ENCODE peak calls at places on chromosome 19, in six cellular contexts. M is aorta, B is tibial artery, S is spleen, H is neural progenitor cell, W is body of pancreas. A is an unnamed sample. For H3K9me3 and H3K4me1, the result is how much of the 10 kb centered on the place peaks cover.

GRCh38 chr19:5949792-5950305 is 28.1 kb downstream of the RANBP3 start:
- DNase-seq in B (no peak), H (no peak), M (no peak), W (peak), S (no peak), A (peak)

GRCh38 chr19:1272423-1273262 is 2.7 kb upstream of the FAM174C start:
- DNase-seq in M (no peak), B (no peak), S (no peak), W (no peak), H (no peak), A (no peak)

GRCh38 chr19:29539668-29540067 is 13.9 kb downstream of the VSTM2B start:
- DNase-seq in B (no peak), H (no peak), M (no peak), W (no peak), S (peak), A (no peak)

GRCh38 chr19:45290381-45290931 is 32.2 kb downstream of the CKM start:
- DNase-seq in M (no peak), H (no peak), B (no peak), W (no peak), S (no peak), A (no peak)

GRCh38 chr19:6564393-6564792 is 26.6 kb downstream of the CD70 start:
- DNase-seq in M (no peak), B (no peak), H (peak), W (no peak), S (no peak), A (no peak)

GRCh38 chr19:5166262-5166661 is 174.3 kb downstream of the PTPRS start:
- DNase-seq in W (no peak), M (no peak), H (no peak), B (no peak), S (no peak), A (no peak)

GRCh38 chr19:4970558-4971423 is 1.9 kb downstream of the KDM4B start:
- DNase-seq in W (peak), B (no peak), H (peak), S (peak), M (no peak), A (no peak)

GRCh38 chr19:7868326-7868670 is 5.9 kb downstream of the PRR36 start:
- DNase-seq in B (no peak), W (no peak), S (no peak), M (no peak), H (no peak), A (no peak)

GRCh38 chr19:34577531-34578101 is 96.1 kb downstream of the WTIP start:
- DNase-seq in W (no peak), S (no peak), M (no peak), H (peak), B (no peak), A (no peak)

GRCh38 chr19:31149306-31149975 is 199.8 kb downstream of the TSHZ3 start:
- DNase-seq in S (no peak), M (no peak), W (no peak), H (peak), B (no peak), A (no peak)

GRCh38 chr19:12272980-12273901 is 21.4 kb downstream of the ZNF44 start:
- DNase-seq in S (no peak), M (no peak), W (no peak), B (no peak), H (no peak), A (no peak)
- H3K9me3 ChIP-seq in S (half or more), M (under half), W (half or more), B (under half), H (under half), A (under half)

GRCh38 chr19:11200931-11201330 is 3.6 kb upstream of the KANK2 start:
- DNase-seq in W (no peak), S (no peak), M (no peak), B (no peak), H (no peak), A (no peak)

GRCh38 chr19:11199517-11199916 is 2.2 kb upstream of the KANK2 start:
- DNase-seq in W (no peak), S (no peak), M (no peak), B (no peak), H (no peak), A (no peak)

GRCh38 chr19:11198769-11199469 is 1.6 kb upstream of the KANK2 start:
- DNase-seq in S (no peak), B (peak), H (no peak), M (no peak), W (no peak), A (no peak)

GRCh38 chr19:11201791-11202190 is 4.4 kb upstream of the KANK2 start:
- DNase-seq in H (no peak), W (no peak), M (no peak), B (no peak), S (no peak), A (no peak)

DNA sequence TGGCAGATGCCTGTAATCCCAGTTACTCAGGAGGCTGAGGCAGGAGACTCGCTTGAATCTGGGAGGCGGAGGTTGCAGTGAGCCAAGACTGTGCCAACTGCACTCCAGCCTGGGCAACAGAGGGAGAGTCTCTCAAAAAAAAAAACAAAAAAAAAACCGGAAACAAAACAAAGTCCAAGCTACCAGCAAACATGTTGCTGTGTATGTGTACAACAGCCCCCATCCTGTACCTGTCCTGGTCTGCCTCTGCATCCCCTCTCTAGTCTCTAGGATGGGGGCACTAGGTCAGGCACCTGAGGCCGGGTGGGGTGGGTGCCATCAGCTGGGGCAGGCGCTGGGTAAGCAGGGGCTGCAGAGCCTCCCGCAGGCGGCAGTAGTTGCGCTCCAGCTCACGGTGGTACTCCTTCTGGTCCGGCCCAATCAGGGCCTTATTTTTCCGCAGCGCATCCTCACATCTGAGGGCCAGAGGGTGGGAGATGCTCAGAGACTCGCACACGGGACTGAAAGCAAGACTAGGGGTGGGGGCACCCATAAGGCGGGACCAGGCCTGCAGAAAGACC is 2.8 kb upstream of the KANK2 start:
- DNase-seq in H (no peak), M (no peak), S (no peak), W (no peak), B (no peak), A (no peak)
- H3K4me1 ChIP-seq in H (under half), M (under half), S (under half), W (half or more), B (under half), A (under half)

DNA sequence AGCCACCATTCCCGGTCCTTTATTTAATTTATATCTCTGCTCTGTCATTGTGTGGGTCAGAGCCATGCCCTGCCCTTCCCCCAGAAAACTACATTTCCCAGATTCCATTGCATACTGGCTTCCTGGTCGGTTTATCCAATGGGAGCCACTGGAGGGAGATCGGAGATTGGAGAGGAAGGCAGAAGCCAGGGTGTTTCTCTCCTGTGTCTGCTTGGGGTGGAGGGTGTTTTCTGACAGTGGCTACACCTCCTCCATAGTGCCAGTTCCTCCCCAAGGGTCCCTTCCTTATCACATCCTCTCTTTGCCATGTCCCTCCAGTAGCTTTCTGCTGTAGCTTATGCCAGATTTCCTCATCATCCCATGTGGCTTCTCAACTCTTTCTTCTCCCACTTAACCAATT is 19.0 kb downstream of the OLFM2 start:
- DNase-seq in W (peak), B (no peak), H (peak), M (no peak), S (no peak), A (no peak)
- H3K4me3 ChIP-seq in W (no peak), B (no peak), H (no peak), M (no peak), S (no peak), A (no peak)

GRCh38 chr19:51976852-51977251 is 9.8 kb downstream of the ZNF350 start:
- DNase-seq in W (no peak), M (no peak), B (no peak), H (no peak), S (no peak), A (no peak)
- H3K9me3 ChIP-seq in W (half or more), M (under half), B (half or more), H (under half), S (half or more), A (under half)

GRCh38 chr19:46970815-46971214 is 48.8 kb upstream of the NPAS1 start:
- DNase-seq in S (no peak), M (peak), B (no peak), W (no peak), H (no peak), A (peak)
- H3K4me1 ChIP-seq in S (half or more), M (under half), B (under half), W (under half), H (under half), A (under half)

GRCh38 chr19:51019544-51019925 is at the start of gene KLK10:
- DNase-seq in S (no peak), W (no peak), B (no peak), H (no peak), M (peak), A (peak)

GRCh38 chr19:51020988-51021651 is 1.6 kb upstream of the KLK10 start:
- DNase-seq in B (no peak), W (peak), S (no peak), M (peak), H (peak), A (no peak)

GRCh38 chr19:51016798-51017683 is 2.5 kb downstream of the KLK10 start:
- DNase-seq in M (peak), W (peak), H (peak), B (no peak), S (peak), A (peak)

GRCh38 chr19:51015691-51016267 is 3.7 kb downstream of the KLK10 start:
- DNase-seq in M (no peak), B (no peak), H (no peak), W (no peak), S (no peak), A (no peak)

DNA sequence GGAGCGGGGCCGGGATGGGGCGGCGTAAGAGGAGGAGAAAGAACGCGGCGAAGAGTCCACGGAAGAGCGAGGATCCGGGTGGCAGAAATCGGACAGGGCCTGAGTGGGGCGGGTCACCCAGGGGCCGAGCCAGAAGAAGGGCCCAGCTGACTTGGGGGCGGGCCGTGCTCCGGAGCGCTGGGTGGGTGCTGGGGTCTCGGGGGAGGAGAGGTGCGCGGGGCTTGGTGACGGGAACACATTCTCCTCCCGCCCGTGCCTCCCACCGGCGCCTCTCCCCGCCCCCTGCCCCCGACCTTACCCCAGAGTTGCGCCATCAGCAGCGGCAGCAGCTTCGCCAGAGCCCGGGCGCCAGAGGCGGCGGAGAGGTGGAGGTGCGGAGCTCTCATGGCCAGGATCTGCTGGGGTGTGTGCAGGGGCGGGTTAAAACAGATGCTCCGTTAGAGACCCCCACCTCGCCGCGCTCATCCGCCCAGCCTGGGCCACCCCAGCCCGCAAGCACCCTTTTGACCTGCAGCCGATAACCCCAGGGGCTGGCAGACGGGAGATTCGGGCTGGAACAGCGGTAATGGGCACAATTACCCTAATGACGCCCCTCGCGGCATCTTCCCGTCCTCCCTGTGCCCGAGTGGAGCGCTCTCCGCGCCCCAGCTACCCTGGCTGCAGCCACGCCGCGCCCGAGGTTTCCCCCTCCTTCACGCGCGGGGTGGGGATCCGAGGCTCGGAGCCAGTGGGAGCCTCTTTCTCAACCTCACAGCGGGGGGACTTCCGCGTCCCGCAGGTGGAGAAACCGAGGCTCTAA is 565 bp downstream of the KLK10 start:
- DNase-seq in M (no peak), B (no peak), W (peak), S (no peak), H (no peak), A (peak)
- H3K4me3 ChIP-seq in M (no peak), B (no peak), W (no peak), S (peak), H (peak), A (peak)

GRCh38 chr19:9151367-9151766 is 11.2 kb downstream of the ZNF317 start:
- DNase-seq in W (no peak), M (no peak), H (no peak), B (no peak), S (no peak), A (no peak)
- H3K9me3 ChIP-seq in W (under half), M (under half), H (under half), B (under half), S (under half), A (under half)

GRCh38 chr19:13163609-13164364 is 13.6 kb downstream of the IER2 start:
- DNase-seq in H (peak), W (peak), B (peak), S (peak), M (peak), A (peak)
- H3K4me1 ChIP-seq in H (under half), W (half or more), B (under half), S (half or more), M (under half), A (under half)